ENCODE peak calls at places on chromosomes 11 and 22, in ten cellular contexts. Q is germinal center; R is fibroblast of mammary gland; J is body of pancreas; M is substantia nigra; W is GM23338; Y is neural crest cell; N is pons; O is stromal cell of bone marrow; T is stimulated activated CD4-positive, alpha-beta T cell treated with anti-CD3 and anti-CD28 coated beads, Interleukin-12 subunit alpha, Interleukin-12 subunit beta, amount 100 ng/mL, for 24 hours. S is an unnamed sample.

GRCh38 chr11:97570636-97571035 is 1180.8 kb downstream of the JRKL start:
- DNase-seq in Q (no peak), T (no peak), J (no peak), O (no peak), R (no peak), M (no peak), N (no peak), W (no peak), Y (no peak), S (no peak)

GRCh38 chr11:14578551-14578956 is 58.4 kb upstream of the PSMA1 start:
- DNase-seq in N (peak), T (peak), W (no peak), M (peak), J (no peak), O (no peak), Q (peak), Y (no peak), R (peak), S (peak)

GRCh38 chr11:3170756-3171670 is 5.9 kb upstream of the OSBPL5 start:
- DNase-seq in Q (no peak), T (no peak), J (no peak), O (no peak), Y (no peak), N (no peak), M (no peak), W (no peak), R (no peak), S (no peak)

GRCh38 chr11:90803781-90804180 is 580.9 kb upstream of the CHORDC1 start:
- DNase-seq in R (no peak), T (no peak), M (no peak), Y (no peak), J (no peak), W (no peak), Q (no peak), O (no peak), N (no peak), S (no peak)

GRCh38 chr11:86034710-86035109 is 34.2 kb downstream of the PICALM start:
- DNase-seq in R (no peak), N (no peak), M (no peak), J (no peak), O (no peak), Q (no peak), T (no peak), W (no peak), Y (no peak), S (no peak)

GRCh38 chr11:45646275-45646970 is 19.0 kb downstream of the CHST1 start:
- DNase-seq in Y (no peak), N (no peak), O (peak), T (no peak), M (no peak), J (no peak), R (peak), Q (peak), W (peak), S (no peak)

GRCh38 chr22:50459443-50460140 is 15.2 kb downstream of the SBF1 start:
- DNase-seq in Y (no peak), Q (no peak), O (no peak), M (no peak), N (no peak), T (no peak), J (no peak), W (no peak), R (no peak), S (no peak)

GRCh38 chr11:102497061-102497460 is 33.5 kb downstream of the MMP7 start:
- DNase-seq in Y (no peak), M (no peak), W (no peak), O (no peak), J (no peak), T (no peak), R (peak), N (no peak), Q (no peak), S (no peak)

GRCh38 chr22:44024288-44024908 is at the start of gene PARVB:
- DNase-seq in Y (peak), M (no peak), Q (peak), R (no peak), O (no peak), T (no peak), J (peak), W (peak), N (no peak), S (no peak)

GRCh38 chr22:19852177-19852781 is 2.4 kb downstream of the GNB1L start:
- DNase-seq in J (no peak), M (no peak), O (no peak), W (no peak), N (no peak), R (no peak), T (no peak), Q (no peak), Y (no peak), S (no peak)

GRCh38 chr22:49491221-49491635 is 336.4 kb downstream of the BRD1 start:
- DNase-seq in R (no peak), Q (no peak), M (no peak), T (no peak), O (no peak), W (no peak), J (no peak), Y (no peak), N (no peak), S (no peak)

GRCh38 chr11:76787911-76788596 is 4.9 kb downstream of the TSKU start:
- DNase-seq in O (no peak), W (no peak), N (no peak), Q (no peak), Y (no peak), J (peak), R (peak), M (no peak), T (no peak), S (no peak)

GRCh38 chr11:67389477-67389876 is 2.3 kb upstream of the RAD9A start:
- DNase-seq in N (no peak), T (no peak), Q (peak), W (peak), M (no peak), R (no peak), J (peak), Y (peak), O (no peak), S (peak)

GRCh38 chr22:49645791-49646550 is 181.7 kb downstream of the BRD1 start:
- DNase-seq in J (no peak), R (no peak), Y (no peak), N (no peak), T (no peak), M (no peak), W (no peak), Q (no peak), O (no peak), S (no peak)

GRCh38 chr22:45958971-45959370 is 18.0 kb downstream of the WNT7B start:
- DNase-seq in O (no peak), N (no peak), T (no peak), R (no peak), M (no peak), W (no peak), J (no peak), Y (no peak), Q (no peak), S (no peak)

GRCh38 chr11:125179346-125179745 is 14.8 kb downstream of the PKNOX2 start:
- DNase-seq in J (no peak), W (no peak), M (no peak), O (no peak), R (no peak), Y (no peak), T (no peak), N (no peak), Q (no peak), S (no peak)

GRCh38 chr11:131875611-131876010 is 505.2 kb downstream of the NTM start:
- DNase-seq in N (peak), O (no peak), W (no peak), Q (no peak), M (no peak), R (peak), T (no peak), Y (no peak), J (no peak), S (no peak)

GRCh38 chr11:72091292-72091691 is 10.6 kb downstream of the LRRC51 start:
- DNase-seq in R (peak), O (peak), N (peak), M (peak), T (peak), Q (peak), W (peak), J (peak), Y (peak), S (peak)

GRCh38 chr11:12397953-12398352 is 20.6 kb downstream of the PARVA start:
- DNase-seq in M (no peak), O (peak), Q (no peak), Y (no peak), W (no peak), R (peak), J (no peak), T (no peak), N (no peak), S (no peak)

S was measured in effector CD4-positive, alpha-beta T cell.